ENCODE peak calls at places on chromosomes 11 and 22, in four cellular contexts. S, F, E and P are unnamed samples. For H3K4me1, the result is how much of the 10 kb centered on the place peaks cover.

GRCh38 chr22:25409240-25409639 is 155.2 kb upstream of the GRK3 start:
- DNase-seq in E (no peak), S (no peak), F (no peak), P (no peak)

GRCh38 chr22:31846161-31847115 is 92.6 kb downstream of the DEPDC5 start:
- DNase-seq in F (no peak), E (peak), S (no peak), P (no peak)

GRCh38 chr11:90737328-90738050 is 514.6 kb upstream of the CHORDC1 start:
- DNase-seq in E (no peak), F (no peak), S (no peak), P (no peak)

GRCh38 chr11:119367661-119368120 is 13.8 kb downstream of the USP2 start:
- DNase-seq in F (peak), S (no peak), E (no peak), P (no peak)

GRCh38 chr11:95985174-95985808 is 61.4 kb upstream of the MTMR2 start:
- DNase-seq in E (peak), S (no peak), F (no peak), P (no peak)

GRCh38 chr11:85823816-85824215 is 12.9 kb upstream of the SYTL2 start:
- DNase-seq in F (no peak), S (no peak), E (peak), P (no peak)

GRCh38 chr22:24424001-24424900 is 3.1 kb upstream of the ADORA2A start:
- DNase-seq in E (no peak), S (peak), F (peak), P (no peak)

GRCh38 chr11:12100429-12100828 is 10.0 kb upstream of the MICAL2 start:
- DNase-seq in E (no peak), F (no peak), S (no peak), P (no peak)

GRCh38 chr11:10322830-10323792 is 18.2 kb downstream of the ADM start:
- DNase-seq in S (peak), E (peak), F (no peak), P (no peak)
- H3K4me1 ChIP-seq in S (under half), E (under half), F (under half), P (under half)

DNA sequence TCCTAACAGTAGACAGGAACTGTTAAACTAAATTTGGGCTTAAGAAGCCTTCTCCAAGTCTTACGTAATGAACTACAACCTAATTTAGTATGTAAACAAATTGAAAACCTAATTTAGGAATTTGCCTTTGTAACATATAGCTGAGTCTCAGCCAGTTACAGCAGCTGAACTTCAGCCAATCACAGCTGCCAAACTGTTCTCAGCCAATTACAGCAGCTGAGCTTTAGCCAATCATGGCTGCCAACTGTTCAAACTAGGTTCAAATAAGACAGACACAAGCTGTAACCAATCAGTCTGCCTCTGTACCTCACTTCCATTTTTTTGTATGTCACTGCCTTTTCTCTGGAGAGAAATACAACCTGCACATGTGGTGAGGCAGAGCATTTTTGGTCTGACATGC is 95.0 kb upstream of the CD44 start:
- DNase-seq in S (no peak), E (no peak), F (no peak), P (no peak)
- H3K4me1 ChIP-seq in S (under half), E (under half), F (under half), P (under half)

DNA sequence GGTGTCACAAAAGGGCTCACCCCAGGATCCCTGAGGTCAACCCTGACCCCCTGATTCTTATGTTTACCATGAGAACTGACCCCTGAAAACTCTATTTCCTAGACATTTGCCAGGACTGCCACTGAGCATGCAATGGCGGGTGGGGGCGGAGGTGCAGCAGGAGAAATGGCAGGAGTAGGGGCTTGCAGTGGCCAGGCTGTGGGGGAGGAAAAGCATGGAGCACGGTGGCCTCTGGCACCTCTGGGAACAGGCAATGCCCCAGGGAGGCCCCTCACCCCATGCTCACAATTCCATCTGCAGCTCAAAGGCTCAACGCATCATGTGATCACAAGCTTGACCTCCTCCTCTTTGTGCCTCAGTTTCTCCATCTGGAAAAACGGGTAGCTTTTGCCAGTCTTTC is 46.5 kb upstream of the FGF3 start:
- DNase-seq in F (no peak), E (no peak), S (no peak), P (no peak)
- H3K4me1 ChIP-seq in F (under half), E (under half), S (under half), P (under half)

GRCh38 chr11:65572356-65573043 is at the start of gene FAM89B:
- DNase-seq in S (peak), E (peak), F (peak), P (no peak)
- H3K4me1 ChIP-seq in S (half or more), E (under half), F (under half), P (half or more)

GRCh38 chr22:26502688-26503561 is 9.3 kb downstream of the TFIP11 start:
- DNase-seq in E (peak), F (no peak), S (no peak), P (no peak)

GRCh38 chr22:26499188-26499703 is 13.0 kb downstream of the TFIP11 start:
- DNase-seq in S (no peak), F (no peak), E (no peak), P (no peak)

GRCh38 chr22:26503758-26504157 is 8.5 kb downstream of the TFIP11 start:
- DNase-seq in S (no peak), E (no peak), F (no peak), P (no peak)

GRCh38 chr22:26496456-26496855 is 12.8 kb downstream of the SRRD start:
- DNase-seq in F (no peak), E (no peak), S (no peak), P (no peak)

DNA sequence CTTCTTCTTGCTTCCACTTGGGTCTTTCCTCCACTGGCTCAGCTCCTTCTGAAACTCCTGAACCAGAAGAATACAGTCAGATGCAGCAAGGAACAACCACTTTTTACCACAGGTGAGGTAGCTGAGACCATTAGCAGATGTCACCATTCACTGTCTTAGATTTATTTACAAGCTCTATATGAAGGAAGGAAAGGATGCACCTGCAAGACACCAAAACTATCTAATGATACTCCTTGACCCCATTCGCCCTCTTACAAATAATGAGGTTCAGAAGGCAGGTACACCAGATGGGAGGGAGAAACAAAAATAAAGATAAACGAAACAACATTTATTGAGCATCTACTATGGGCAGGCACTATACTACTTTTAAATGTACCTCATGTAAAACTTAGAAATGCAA is 10.3 kb downstream of the TFIP11 start:
- DNase-seq in E (no peak), S (no peak), F (no peak), P (no peak)
- H3K4me1 ChIP-seq in E (under half), S (under half), F (under half), P (under half)

DNA sequence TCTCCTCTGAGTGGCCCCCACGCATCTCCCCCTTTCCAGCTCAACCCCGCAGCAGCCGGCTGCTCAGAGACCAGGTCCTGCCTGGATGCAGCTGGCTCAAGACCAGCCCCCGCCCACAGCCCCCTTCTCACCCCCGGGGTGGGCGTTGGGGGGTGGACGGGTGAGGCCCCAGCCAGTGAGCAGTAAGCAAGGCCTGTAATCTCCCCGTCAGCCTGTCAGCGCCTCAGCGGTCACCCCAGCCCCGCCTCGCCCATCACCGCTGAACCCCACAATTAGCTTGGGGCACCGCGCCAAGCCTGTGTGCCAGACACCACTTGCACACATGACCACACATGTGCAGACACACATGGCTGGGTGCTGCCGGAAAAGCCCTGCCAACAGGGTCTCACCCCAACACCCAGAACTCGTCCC is 5.9 kb downstream of the PLXNB2 start:
- DNase-seq in E (no peak), S (no peak), F (no peak), P (no peak)
- H3K4me1 ChIP-seq in E (half or more), S (half or more), F (half or more), P (half or more)

GRCh38 chr22:39674536-39674935 is 104.0 kb downstream of the CACNA1I start:
- DNase-seq in F (no peak), S (peak), E (peak), P (no peak)

GRCh38 chr22:39669432-39669831 is 98.9 kb downstream of the CACNA1I start:
- DNase-seq in E (no peak), S (no peak), F (no peak), P (no peak)

GRCh38 chr22:39675907-39676306 is 105.4 kb downstream of the CACNA1I start:
- DNase-seq in S (no peak), E (no peak), F (no peak), P (no peak)

GRCh38 chr22:39666926-39667325 is 96.4 kb downstream of the CACNA1I start:
- DNase-seq in S (no peak), F (no peak), E (no peak), P (no peak)

GRCh38 chr22:39671936-39672335 is 101.4 kb downstream of the CACNA1I start:
- DNase-seq in E (no peak), S (no peak), F (no peak), P (no peak)
- H3K4me1 ChIP-seq in E (under half), S (under half), F (under half), P (under half)